ENCODE peak calls at places on chromosomes 5 and 9, in seven cellular contexts. One of them, this sample, is unnamed.

GRCh38 chr5:108303086-108303485 is 78.8 kb downstream of the FBXL17 start:
- DNase-seq in cardiac fibroblast: no peak
- DNase-seq in psoas muscle: no peak
- DNase-seq in fibroblast of pulmonary artery: no peak
- DNase-seq in Caco-2: no peak
- DNase-seq in brain microvascular endothelial cell: no peak
- DNase-seq in naive thymus-derived CD4-positive, alpha-beta T cell: no peak
- DNase-seq in this sample: no peak

GRCh38 chr9:126483468-126484056 is 130.2 kb upstream of the LMX1B start:
- DNase-seq in cardiac fibroblast: no peak
- DNase-seq in psoas muscle: no peak
- DNase-seq in fibroblast of pulmonary artery: no peak
- DNase-seq in Caco-2: no peak
- DNase-seq in brain microvascular endothelial cell: no peak
- DNase-seq in naive thymus-derived CD4-positive, alpha-beta T cell: no peak
- DNase-seq in this sample: no peak

GRCh38 chr9:21709464-21710058 is 92.9 kb upstream of the MTAP start:
- DNase-seq in cardiac fibroblast: peak
- DNase-seq in psoas muscle: no peak
- DNase-seq in fibroblast of pulmonary artery: peak
- DNase-seq in Caco-2: peak
- DNase-seq in brain microvascular endothelial cell: peak
- DNase-seq in naive thymus-derived CD4-positive, alpha-beta T cell: peak
- DNase-seq in this sample: no peak

GRCh38 chr5:133528841-133529240 is 83.5 kb downstream of the FSTL4 start:
- DNase-seq in cardiac fibroblast: no peak
- DNase-seq in psoas muscle: no peak
- DNase-seq in fibroblast of pulmonary artery: no peak
- DNase-seq in Caco-2: no peak
- DNase-seq in brain microvascular endothelial cell: no peak
- DNase-seq in naive thymus-derived CD4-positive, alpha-beta T cell: no peak
- DNase-seq in this sample: no peak

GRCh38 chr9:122372856-122373845 is 2.3 kb downstream of the PTGS1 start:
- DNase-seq in cardiac fibroblast: no peak
- DNase-seq in psoas muscle: no peak
- DNase-seq in fibroblast of pulmonary artery: no peak
- DNase-seq in Caco-2: no peak
- DNase-seq in brain microvascular endothelial cell: no peak
- DNase-seq in naive thymus-derived CD4-positive, alpha-beta T cell: no peak
- DNase-seq in this sample: no peak

GRCh38 chr5:172107606-172108005 is 80.4 kb downstream of the STK10 start:
- DNase-seq in cardiac fibroblast: peak
- DNase-seq in psoas muscle: no peak
- DNase-seq in fibroblast of pulmonary artery: peak
- DNase-seq in Caco-2: no peak
- DNase-seq in brain microvascular endothelial cell: peak
- DNase-seq in naive thymus-derived CD4-positive, alpha-beta T cell: no peak
- DNase-seq in this sample: peak

GRCh38 chr5:58886315-58887207 is 303.7 kb downstream of the RAB3C start:
- DNase-seq in cardiac fibroblast: peak
- DNase-seq in psoas muscle: peak
- DNase-seq in fibroblast of pulmonary artery: peak
- DNase-seq in Caco-2: peak
- DNase-seq in brain microvascular endothelial cell: peak
- DNase-seq in naive thymus-derived CD4-positive, alpha-beta T cell: peak
- DNase-seq in this sample: peak

GRCh38 chr9:81480828-81481604 is 208.3 kb downstream of the TLE1 start:
- DNase-seq in cardiac fibroblast: no peak
- DNase-seq in psoas muscle: no peak
- DNase-seq in fibroblast of pulmonary artery: no peak
- DNase-seq in Caco-2: no peak
- DNase-seq in brain microvascular endothelial cell: no peak
- DNase-seq in naive thymus-derived CD4-positive, alpha-beta T cell: no peak
- DNase-seq in this sample: no peak

GRCh38 chr9:86600291-86600690 is 246.1 kb upstream of the TUT7 start:
- DNase-seq in cardiac fibroblast: peak
- DNase-seq in psoas muscle: no peak
- DNase-seq in fibroblast of pulmonary artery: no peak
- DNase-seq in Caco-2: no peak
- DNase-seq in brain microvascular endothelial cell: no peak
- DNase-seq in naive thymus-derived CD4-positive, alpha-beta T cell: no peak
- DNase-seq in this sample: no peak

GRCh38 chr9:127574089-127574921 is 37.8 kb upstream of the STXBP1 start:
- DNase-seq in cardiac fibroblast: no peak
- DNase-seq in psoas muscle: no peak
- DNase-seq in fibroblast of pulmonary artery: peak
- DNase-seq in Caco-2: no peak
- DNase-seq in brain microvascular endothelial cell: no peak
- DNase-seq in naive thymus-derived CD4-positive, alpha-beta T cell: no peak
- DNase-seq in this sample: no peak

GRCh38 chr9:133713960-133714495 is 24.1 kb downstream of the SARDH start:
- DNase-seq in cardiac fibroblast: no peak
- DNase-seq in psoas muscle: no peak
- DNase-seq in fibroblast of pulmonary artery: no peak
- DNase-seq in Caco-2: no peak
- DNase-seq in brain microvascular endothelial cell: no peak
- DNase-seq in naive thymus-derived CD4-positive, alpha-beta T cell: no peak
- DNase-seq in this sample: no peak

GRCh38 chr5:10468256-10468655 is 26.6 kb downstream of the ROPN1L start:
- DNase-seq in cardiac fibroblast: no peak
- DNase-seq in psoas muscle: no peak
- DNase-seq in fibroblast of pulmonary artery: no peak
- DNase-seq in Caco-2: no peak
- DNase-seq in brain microvascular endothelial cell: no peak
- DNase-seq in naive thymus-derived CD4-positive, alpha-beta T cell: no peak
- DNase-seq in this sample: no peak

GRCh38 chr5:108753331-108753730 is 5.6 kb downstream of the FER start:
- DNase-seq in cardiac fibroblast: peak
- DNase-seq in psoas muscle: no peak
- DNase-seq in fibroblast of pulmonary artery: peak
- DNase-seq in Caco-2: no peak
- DNase-seq in brain microvascular endothelial cell: no peak
- DNase-seq in naive thymus-derived CD4-positive, alpha-beta T cell: no peak
- DNase-seq in this sample: no peak

GRCh38 chr5:39542511-39542910 is 117.7 kb upstream of the DAB2 start:
- DNase-seq in cardiac fibroblast: no peak
- DNase-seq in psoas muscle: no peak
- DNase-seq in fibroblast of pulmonary artery: no peak
- DNase-seq in Caco-2: no peak
- DNase-seq in brain microvascular endothelial cell: no peak
- DNase-seq in naive thymus-derived CD4-positive, alpha-beta T cell: no peak
- DNase-seq in this sample: no peak

GRCh38 chr9:134560654-134561053 is 80.9 kb upstream of the COL5A1 start:
- DNase-seq in cardiac fibroblast: no peak
- DNase-seq in psoas muscle: no peak
- DNase-seq in fibroblast of pulmonary artery: no peak
- DNase-seq in Caco-2: no peak
- DNase-seq in brain microvascular endothelial cell: no peak
- DNase-seq in naive thymus-derived CD4-positive, alpha-beta T cell: no peak
- DNase-seq in this sample: no peak

GRCh38 chr9:111036068-111036789 is 2.0 kb downstream of the LPAR1 start:
- DNase-seq in cardiac fibroblast: peak
- DNase-seq in psoas muscle: peak
- DNase-seq in fibroblast of pulmonary artery: peak
- DNase-seq in Caco-2: peak
- DNase-seq in brain microvascular endothelial cell: peak
- DNase-seq in naive thymus-derived CD4-positive, alpha-beta T cell: no peak
- DNase-seq in this sample: no peak

GRCh38 chr9:6715755-6716643 is 41.8 kb upstream of the KDM4C start:
- DNase-seq in cardiac fibroblast: no peak
- DNase-seq in psoas muscle: peak
- DNase-seq in fibroblast of pulmonary artery: peak
- DNase-seq in Caco-2: peak
- DNase-seq in brain microvascular endothelial cell: peak
- DNase-seq in naive thymus-derived CD4-positive, alpha-beta T cell: peak
- DNase-seq in this sample: no peak

GRCh38 chr9:92292338-92293074 is 991 bp downstream of the IARS1 start:
- DNase-seq in cardiac fibroblast: peak
- DNase-seq in psoas muscle: no peak
- DNase-seq in fibroblast of pulmonary artery: no peak
- DNase-seq in Caco-2: peak
- DNase-seq in brain microvascular endothelial cell: no peak
- DNase-seq in naive thymus-derived CD4-positive, alpha-beta T cell: no peak
- DNase-seq in this sample: no peak

GRCh38 chr9:129557192-129558036 is 63.5 kb downstream of the C9orf50 start:
- DNase-seq in cardiac fibroblast: no peak
- DNase-seq in psoas muscle: no peak
- DNase-seq in fibroblast of pulmonary artery: no peak
- DNase-seq in Caco-2: peak
- DNase-seq in brain microvascular endothelial cell: peak
- DNase-seq in naive thymus-derived CD4-positive, alpha-beta T cell: no peak
- DNase-seq in this sample: no peak
- H3K4me3 ChIP-seq in cardiac fibroblast: no peak
- H3K4me3 ChIP-seq in psoas muscle: no peak
- H3K4me3 ChIP-seq in fibroblast of pulmonary artery: no peak
- H3K4me3 ChIP-seq in Caco-2: no peak
- H3K4me3 ChIP-seq in brain microvascular endothelial cell: no peak
- H3K4me3 ChIP-seq in naive thymus-derived CD4-positive, alpha-beta T cell: no peak
- H3K4me3 ChIP-seq in this sample: peak

DNA sequence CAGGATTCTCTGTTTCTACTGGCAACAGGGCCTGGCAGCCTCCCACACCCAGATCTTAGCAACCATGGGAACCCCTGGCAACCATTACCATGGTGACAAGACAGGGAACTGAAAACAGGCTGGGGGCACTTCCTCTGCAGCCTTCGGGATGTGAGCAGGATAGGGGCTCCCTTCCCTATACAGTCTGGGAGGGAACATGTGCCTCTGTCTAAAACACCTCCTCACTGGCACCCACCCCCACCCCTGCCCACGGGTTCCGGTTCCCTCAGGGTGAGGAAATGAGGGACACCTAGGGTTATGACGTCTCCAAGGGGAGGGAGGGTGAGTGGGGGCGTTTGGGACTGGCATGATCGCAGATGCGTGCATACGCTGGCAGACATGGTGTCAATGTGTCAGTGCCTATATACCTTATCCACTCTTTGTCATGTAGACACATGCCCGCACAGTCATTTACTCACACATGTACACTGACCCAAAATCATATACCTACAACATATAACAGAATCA is 3.0 kb upstream of the DNAJB5 start:
- DNase-seq in cardiac fibroblast: no peak
- DNase-seq in psoas muscle: no peak
- DNase-seq in fibroblast of pulmonary artery: peak
- DNase-seq in Caco-2: no peak
- DNase-seq in brain microvascular endothelial cell: no peak
- DNase-seq in naive thymus-derived CD4-positive, alpha-beta T cell: peak
- DNase-seq in this sample: no peak
- H3K4me3 ChIP-seq in cardiac fibroblast: no peak
- H3K4me3 ChIP-seq in psoas muscle: no peak
- H3K4me3 ChIP-seq in fibroblast of pulmonary artery: no peak
- H3K4me3 ChIP-seq in Caco-2: no peak
- H3K4me3 ChIP-seq in brain microvascular endothelial cell: no peak
- H3K4me3 ChIP-seq in naive thymus-derived CD4-positive, alpha-beta T cell: no peak
- H3K4me3 ChIP-seq in this sample: no peak

GRCh38 chr9:124257070-124257864 is 482 bp upstream of the NEK6 start:
- DNase-seq in cardiac fibroblast: no peak
- DNase-seq in psoas muscle: peak
- DNase-seq in fibroblast of pulmonary artery: no peak
- DNase-seq in Caco-2: no peak
- DNase-seq in brain microvascular endothelial cell: no peak
- DNase-seq in naive thymus-derived CD4-positive, alpha-beta T cell: no peak
- DNase-seq in this sample: no peak
- H3K4me3 ChIP-seq in cardiac fibroblast: peak
- H3K4me3 ChIP-seq in psoas muscle: peak
- H3K4me3 ChIP-seq in fibroblast of pulmonary artery: peak
- H3K4me3 ChIP-seq in Caco-2: peak
- H3K4me3 ChIP-seq in brain microvascular endothelial cell: peak
- H3K4me3 ChIP-seq in naive thymus-derived CD4-positive, alpha-beta T cell: no peak
- H3K4me3 ChIP-seq in this sample: peak

GRCh38 chr5:124976086-124976485 is 229.6 kb upstream of the ZNF608 start:
- DNase-seq in cardiac fibroblast: no peak
- DNase-seq in psoas muscle: no peak
- DNase-seq in fibroblast of pulmonary artery: no peak
- DNase-seq in Caco-2: no peak
- DNase-seq in brain microvascular endothelial cell: no peak
- DNase-seq in naive thymus-derived CD4-positive, alpha-beta T cell: no peak
- DNase-seq in this sample: no peak
- H3K4me3 ChIP-seq in cardiac fibroblast: no peak
- H3K4me3 ChIP-seq in psoas muscle: no peak
- H3K4me3 ChIP-seq in fibroblast of pulmonary artery: no peak
- H3K4me3 ChIP-seq in Caco-2: no peak
- H3K4me3 ChIP-seq in brain microvascular endothelial cell: no peak
- H3K4me3 ChIP-seq in naive thymus-derived CD4-positive, alpha-beta T cell: no peak
- H3K4me3 ChIP-seq in this sample: no peak

This sample was measured in AG04449.